ENCODE peak calls at places on chromosomes 1 and 21, in five cellular contexts. I is foreskin fibroblast, M is cardiac fibroblast, X is coronary artery, W is ovary. B is an unnamed sample.

GRCh38 chr1:157348538-157349480 is 203.5 kb downstream of the FCRL5 start:
- DNase-seq in M (no peak), X (no peak), W (no peak), I (no peak), B (no peak)

GRCh38 chr21:31559368-31560119 is 99.9 kb upstream of the SOD1 start:
- DNase-seq in I (peak), W (peak), M (peak), X (peak), B (peak)

GRCh38 chr1:36365310-36365895 is 20.3 kb downstream of the STK40 start:
- DNase-seq in M (peak), X (no peak), W (peak), I (peak), B (no peak)

GRCh38 chr1:106277786-106278185 is 778.7 kb upstream of the PRMT6 start:
- DNase-seq in I (no peak), M (no peak), X (no peak), W (no peak), B (no peak)

GRCh38 chr1:226443439-226443838 is 35.5 kb upstream of the PARP1 start:
- DNase-seq in W (no peak), M (peak), I (peak), X (peak), B (peak)

GRCh38 chr1:226001852-226002666 is 2.9 kb upstream of the SDE2 start:
- DNase-seq in I (peak), M (peak), W (no peak), X (peak), B (peak)

GRCh38 chr1:156233421-156234127 is 8.4 kb upstream of the BGLAP start:
- DNase-seq in I (peak), X (no peak), W (no peak), M (peak), B (peak)

GRCh38 chr21:38769253-38769780 is 36.4 kb upstream of the ETS2 start:
- DNase-seq in W (no peak), M (peak), X (no peak), I (no peak), B (peak)

GRCh38 chr1:165574295-165574694 is 30.5 kb downstream of the LRRC52 start:
- DNase-seq in I (no peak), X (no peak), M (no peak), W (no peak), B (no peak)

GRCh38 chr1:242712248-242712647 is 187.8 kb upstream of the PLD5 start:
- DNase-seq in X (no peak), M (no peak), I (no peak), W (no peak), B (no peak)

GRCh38 chr1:116273042-116273783 is 99.8 kb upstream of the ATP1A1 start:
- DNase-seq in M (no peak), I (no peak), W (no peak), X (no peak), B (no peak)

GRCh38 chr1:245873068-245873467 is 634.0 kb downstream of the SMYD3 start:
- DNase-seq in X (no peak), M (no peak), I (peak), W (no peak), B (no peak)

GRCh38 chr1:196105901-196106300 is 502.3 kb downstream of the KCNT2 start:
- DNase-seq in W (no peak), I (no peak), M (peak), X (no peak), B (peak)

GRCh38 chr1:25620211-25620610 is 3.6 kb downstream of the MAN1C1 start:
- DNase-seq in M (no peak), I (no peak), X (no peak), W (no peak), B (no peak)

GRCh38 chr21:39546522-39546921 is 66.2 kb upstream of the B3GALT5 start:
- DNase-seq in M (no peak), W (no peak), I (no peak), X (no peak), B (no peak)

GRCh38 chr1:236748471-236748870 is 46.6 kb upstream of the MTR start:
- DNase-seq in I (no peak), W (no peak), M (no peak), X (no peak), B (no peak)

GRCh38 chr1:61279570-61279969 is 197.2 kb downstream of the NFIA start:
- DNase-seq in X (no peak), W (no peak), M (no peak), I (no peak), B (no peak)

GRCh38 chr1:31575373-31576140 is 758 bp upstream of the TINAGL1 start:
- DNase-seq in I (no peak), W (no peak), M (no peak), X (peak), B (no peak)

DNA sequence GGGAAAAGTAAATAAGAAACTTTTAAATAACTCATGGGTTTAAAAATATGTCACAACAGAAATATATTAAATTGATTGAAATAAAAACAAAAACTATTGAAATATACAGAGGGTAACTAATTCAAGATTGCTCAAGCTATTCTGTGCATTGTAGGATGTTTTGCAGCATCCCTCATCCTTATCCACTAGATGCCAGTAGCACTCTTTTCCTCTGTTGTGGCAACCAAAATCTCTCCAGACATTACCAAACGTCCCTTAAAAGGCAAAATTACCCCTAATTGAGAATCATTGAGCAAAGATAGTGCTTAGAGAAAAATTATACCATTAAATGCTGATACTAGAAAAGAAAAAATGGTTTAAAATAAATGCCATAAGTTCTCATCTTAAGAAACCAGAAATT is 682.6 kb downstream of the RWDD3 start:
- DNase-seq in M (peak), I (peak), X (no peak), W (no peak), B (peak)
- TF ChIP-seq CTCF in M (peak), I (peak), X (no peak), W (no peak), B (peak)

GRCh38 chr1:154871374-154871773 is 1.3 kb upstream of the KCNN3 start:
- DNase-seq in W (no peak), M (no peak), X (no peak), I (no peak), B (no peak)
- H3K4me3 ChIP-seq in W (no peak), M (no peak), X (no peak), I (no peak), B (no peak)

DNA sequence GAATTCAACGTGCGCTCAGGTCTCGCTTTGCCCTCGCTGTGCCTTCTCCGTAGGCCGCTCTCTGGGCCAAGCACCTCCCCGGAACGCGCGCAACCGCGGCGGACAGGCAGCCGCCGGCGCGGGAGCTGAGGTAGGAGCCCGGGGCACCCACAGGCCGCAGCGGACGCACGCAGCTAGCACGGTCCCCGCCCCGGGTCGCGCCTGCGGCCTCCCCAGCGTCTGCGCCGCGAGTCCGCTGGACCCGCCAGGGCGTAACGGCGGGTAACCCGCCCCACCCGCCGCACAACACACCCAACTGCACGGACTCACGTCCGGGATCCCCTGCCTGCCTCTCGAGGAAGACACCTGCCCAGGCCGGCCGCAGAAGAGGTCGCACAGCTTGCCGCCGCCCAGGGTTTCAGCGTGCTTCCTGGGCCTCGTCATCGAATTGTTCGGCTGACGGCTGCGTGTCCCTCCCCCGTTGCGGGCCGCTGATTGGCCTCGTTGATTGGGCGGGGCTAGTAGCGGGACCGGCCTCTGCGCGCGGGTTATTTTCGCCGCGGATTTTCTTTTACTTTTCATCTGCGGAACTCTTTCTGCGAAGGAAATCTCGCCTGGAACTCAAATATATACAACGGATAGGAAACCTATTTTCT is at the start of gene CLCC1:
- DNase-seq in W (peak), X (peak), M (peak), I (peak), B (peak)
- TF ChIP-seq CTCF in W (peak), X (no peak), M (no peak), I (no peak), B (no peak)

GRCh38 chr1:9889411-9889810 is 20.7 kb downstream of the CTNNBIP1 start:
- DNase-seq in M (no peak), W (no peak), I (no peak), X (no peak), B (no peak)

GRCh38 chr1:9888886-9889285 is 21.2 kb downstream of the CTNNBIP1 start:
- DNase-seq in W (no peak), X (no peak), M (no peak), I (no peak), B (no peak)

GRCh38 chr1:9892563-9893528 is 17.2 kb downstream of the CTNNBIP1 start:
- DNase-seq in M (peak), X (no peak), W (no peak), I (peak), B (peak)

GRCh38 chr1:9890224-9890731 is 19.8 kb downstream of the CTNNBIP1 start:
- DNase-seq in W (peak), I (peak), M (peak), X (no peak), B (peak)

DNA sequence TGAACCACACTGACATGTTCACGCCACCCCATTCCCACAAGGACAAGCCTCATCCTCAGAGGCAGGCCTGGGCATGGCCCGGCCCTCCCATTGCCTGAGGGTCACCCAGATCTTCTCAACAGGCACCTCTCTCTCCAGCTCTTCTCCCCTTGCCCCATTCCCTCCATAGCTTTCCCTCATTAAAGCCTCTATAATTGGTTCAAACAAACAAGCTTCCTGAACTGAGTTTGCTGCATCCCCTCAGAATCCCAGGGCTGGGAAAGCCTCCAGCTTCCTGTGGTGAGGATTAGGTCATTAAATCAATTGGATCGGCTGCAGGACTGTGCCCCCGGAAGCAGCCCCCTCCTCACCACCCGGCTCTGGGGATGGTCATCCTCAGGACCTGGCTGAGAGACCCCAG is 18.9 kb downstream of the CTNNBIP1 start:
- DNase-seq in I (no peak), M (no peak), W (no peak), X (no peak), B (peak)
- H3K4me3 ChIP-seq in I (no peak), M (no peak), W (no peak), X (no peak), B (no peak)

DNA sequence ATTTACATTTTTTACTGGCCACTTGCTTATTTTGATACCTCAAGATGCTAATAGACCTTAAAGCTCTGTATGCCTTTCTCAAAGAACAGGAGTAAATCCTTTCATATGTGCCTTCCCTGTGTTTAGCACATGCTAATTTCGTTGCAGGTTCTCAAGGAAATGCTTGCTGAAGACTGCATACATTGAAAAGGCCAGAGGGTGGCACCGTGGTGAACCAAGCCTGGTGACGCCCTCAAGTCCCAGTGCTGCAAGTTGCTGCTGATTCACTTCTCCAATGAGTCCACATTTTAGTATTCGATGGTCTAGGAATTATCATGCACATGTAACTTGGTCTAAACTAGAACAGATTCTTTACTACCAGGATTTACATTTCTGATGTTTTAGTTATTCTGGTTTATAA is 94.1 kb downstream of the CLDN17 start:
- DNase-seq in M (peak), X (no peak), W (no peak), I (peak), B (peak)
- TF ChIP-seq CTCF in M (no peak), X (no peak), W (no peak), I (no peak), B (no peak)

GRCh38 chr1:150148834-150149489 is 754 bp upstream of the PLEKHO1 start:
- DNase-seq in X (no peak), I (no peak), M (no peak), W (no peak), B (peak)
- H3K4me3 ChIP-seq in X (peak), I (peak), M (peak), W (peak), B (peak)

GRCh38 chr1:208944981-208945451 is 638.5 kb upstream of the CAMK1G start:
- DNase-seq in M (no peak), I (no peak), X (no peak), W (no peak), B (no peak)
- TF ChIP-seq CTCF in M (no peak), I (no peak), X (no peak), W (no peak), B (no peak)

DNA sequence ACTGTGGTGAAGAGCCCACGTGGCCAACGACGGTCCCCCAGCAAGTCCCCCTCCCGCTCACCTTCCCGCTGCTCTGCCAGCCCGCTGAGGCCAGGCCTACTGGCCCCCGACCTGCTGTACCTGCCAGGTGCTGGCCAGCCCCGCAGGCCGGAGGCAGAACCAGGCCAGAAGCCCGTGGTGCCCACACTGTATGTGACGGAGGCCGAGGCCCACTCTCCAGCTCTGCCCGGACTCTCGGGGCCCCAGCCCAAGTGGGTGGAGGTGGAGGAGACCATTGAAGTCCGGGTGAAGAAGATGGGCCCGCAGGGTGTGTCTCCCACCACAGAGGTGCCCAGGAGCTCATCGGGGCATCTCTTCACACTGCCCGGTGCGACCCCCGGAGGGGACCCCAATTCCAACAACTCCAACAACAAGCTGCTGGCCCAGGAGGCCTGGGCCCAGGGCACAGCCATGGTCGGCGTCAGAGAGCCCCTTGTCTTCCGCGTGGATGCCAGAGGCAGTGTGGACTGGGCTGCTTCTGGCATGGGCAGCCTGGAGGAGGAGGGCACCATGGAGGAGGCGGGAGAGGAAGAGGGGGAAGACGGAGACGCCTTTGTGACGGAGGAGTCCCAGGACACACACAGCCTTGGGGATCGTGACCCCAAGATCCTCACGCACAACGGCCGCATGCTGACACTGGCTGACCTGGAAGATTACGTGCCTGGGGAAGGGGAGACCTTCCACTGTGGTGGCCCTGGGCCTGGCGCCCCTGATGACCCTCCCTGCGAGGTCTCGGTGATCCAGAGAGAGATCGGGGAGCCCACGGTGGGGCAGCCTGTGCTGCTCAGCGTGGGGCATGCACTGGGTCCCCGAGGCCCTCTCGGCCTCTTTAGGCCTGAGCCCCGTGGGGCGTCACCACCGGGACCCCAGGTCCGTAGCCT is 46.8 kb downstream of the TRIM11 start:
- DNase-seq in W (no peak), I (no peak), X (no peak), M (no peak), B (no peak)
- H3K4me3 ChIP-seq in W (no peak), I (no peak), X (no peak), M (no peak), B (no peak)

DNA sequence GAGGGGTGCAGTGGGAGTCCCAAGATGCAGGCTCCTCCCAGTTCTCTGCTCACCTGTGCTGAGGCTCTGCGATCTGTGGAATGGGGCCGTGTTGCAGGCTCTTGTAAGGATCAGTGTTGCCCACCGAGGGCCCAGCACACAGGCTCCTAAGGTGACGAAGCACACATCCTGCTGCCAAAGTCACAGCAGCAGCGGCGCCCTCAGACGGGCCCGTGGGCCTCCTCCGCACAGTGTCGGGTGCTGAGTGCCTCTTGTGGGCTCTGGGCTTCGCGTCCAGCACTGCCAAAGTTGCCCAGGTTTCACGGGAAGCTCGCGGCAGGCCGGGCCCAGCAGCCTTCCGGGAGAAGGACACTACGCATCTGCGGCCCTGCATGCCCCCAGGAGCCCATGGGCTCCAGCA is 72.1 kb upstream of the ABCG1 start:
- DNase-seq in X (peak), I (no peak), M (no peak), W (no peak), B (no peak)
- TF ChIP-seq CTCF in X (no peak), I (no peak), M (no peak), W (no peak), B (no peak)